ENCODE peak calls at places on chromosomes 6 and 20, in seven cellular contexts. N is glomerular endothelial cell; Z is activated T-helper 1 cell treated with anti-CD3 and anti-CD28 coated beads, Interleukin-12 subunit alpha, Interleukin-12 subunit beta, Interleukin-2, Interleukin-4 antibody, amounts not matched to agents 30 ng/mL and 10 ng/mL and 1 ng/mL, durations not matched to agents 14 hours and 24 hours and 36 hours; M is D341Med; K is Daoy; C is fibroblast of lung; U is PC-3. D is an unnamed sample.

GRCh38 chr6:36068012-36068392 is 40.4 kb downstream of the MAPK14 start:
- DNase-seq in N (no peak), Z (no peak), M (no peak), K (no peak), C (no peak), U (no peak), D (no peak)

GRCh38 chr6:125277838-125278237 is 23.9 kb downstream of the HDDC2 start:
- DNase-seq in N (no peak), Z (no peak), M (no peak), K (no peak), C (no peak), U (peak; percentile 12), D (no peak)

GRCh38 chr6:939526-940252 is 246.8 kb upstream of the EXOC2 start:
- DNase-seq in N (no peak), Z (no peak), M (no peak), K (peak; percentile 40), C (peak; percentile 9), U (no peak), D (no peak)

GRCh38 chr20:17227669-17228623 is 1.1 kb downstream of the PCSK2 start:
- DNase-seq in N (no peak), Z (no peak), M (peak; percentile 18), K (no peak), C (no peak), U (no peak), D (no peak)

GRCh38 chr6:138088307-138088744 is 18.9 kb downstream of the PERP start:
- DNase-seq in N (no peak), Z (no peak), M (no peak), K (peak; percentile 76), C (peak; percentile 91), U (peak; percentile 87), D (no peak)

GRCh38 chr20:43853174-43853803 is 61.4 kb upstream of the TOX2 start:
- DNase-seq in N (no peak), Z (no peak), M (no peak), K (no peak), C (peak; percentile 46), U (peak; percentile 42), D (no peak)

GRCh38 chr6:114390176-114390575 is 47.4 kb upstream of the HS3ST5 start:
- DNase-seq in N (no peak), Z (no peak), M (no peak), K (peak; percentile 2), C (no peak), U (peak; percentile 52), D (no peak)

GRCh38 chr20:41173791-41174341 is 36.5 kb downstream of the PLCG1 start:
- DNase-seq in N (no peak), Z (no peak), M (no peak), K (no peak), C (no peak), U (no peak), D (no peak)

GRCh38 chr6:113172531-113172966 is 684.6 kb upstream of the MARCKS start:
- DNase-seq in N (no peak), Z (no peak), M (no peak), K (peak; percentile 23), C (peak; percentile 24), U (no peak), D (no peak)

GRCh38 chr20:14512856-14513255 is 175.4 kb upstream of the FLRT3 start:
- DNase-seq in N (no peak), Z (no peak), M (no peak), K (no peak), C (peak; percentile 9), U (peak; percentile 23), D (no peak)

GRCh38 chr20:58981564-58982364 is 708 bp downstream of the NELFCD start:
- DNase-seq in N (no peak), Z (no peak), M (no peak), K (no peak), C (peak; percentile 20), U (peak; percentile 36), D (no peak)

GRCh38 chr20:1330075-1330830 is 1.3 kb upstream of the SDCBP2 start:
- DNase-seq in N (no peak), Z (peak; percentile 34), M (no peak), K (no peak), C (no peak), U (peak; percentile 53), D (no peak)

GRCh38 chr6:119647309-119647708 is 297.7 kb upstream of the MAN1A1 start:
- DNase-seq in N (no peak), Z (no peak), M (no peak), K (no peak), C (no peak), U (no peak), D (no peak)

GRCh38 chr6:149273318-149273717 is 44.2 kb upstream of the TAB2 start:
- DNase-seq in N (no peak), Z (no peak), M (no peak), K (no peak), C (no peak), U (no peak), D (no peak)

GRCh38 chr6:54810182-54810581 is 36.4 kb upstream of the FAM83B start:
- DNase-seq in N (no peak), Z (no peak), M (no peak), K (no peak), C (peak; percentile 42), U (no peak), D (no peak)

GRCh38 chr20:44979090-44979621 is 12.8 kb downstream of the STK4 start:
- DNase-seq in N (no peak), Z (peak; percentile 67), M (no peak), K (peak; percentile 21), C (peak; percentile 24), U (peak; percentile 35), D (peak; percentile 73)

GRCh38 chr6:133740784-133741183 is 148.1 kb upstream of the TCF21 start:
- DNase-seq in N (no peak), Z (no peak), M (no peak), K (no peak), C (no peak), U (no peak), D (no peak)

GRCh38 chr6:136980070-136980469 is 58.0 kb downstream of the SLC35D3 start:
- DNase-seq in N (no peak), Z (no peak), M (no peak), K (no peak), C (no peak), U (no peak), D (no peak)

GRCh38 chr6:143953922-143954321 is 54.1 kb downstream of the PLAGL1 start:
- DNase-seq in N (no peak), Z (no peak), M (no peak), K (no peak), C (no peak), U (no peak), D (no peak)

GRCh38 chr20:2701671-2702081 is 9.1 kb downstream of the EBF4 start:
- DNase-seq in N (no peak), Z (no peak), M (no peak), K (no peak), C (no peak), U (no peak), D (no peak)

GRCh38 chr20:38146628-38147027 is 18.4 kb downstream of the TGM2 start:
- DNase-seq in N (no peak), Z (no peak), M (no peak), K (no peak), C (no peak), U (no peak), D (no peak)

GRCh38 chr6:18465410-18466154 is 78.4 kb downstream of the RNF144B start:
- DNase-seq in N (no peak), Z (no peak), M (no peak), K (no peak), C (no peak), U (no peak), D (no peak)

GRCh38 chr6:133546098-133546497 is 304.9 kb downstream of the EYA4 start:
- DNase-seq in N (no peak), Z (no peak), M (no peak), K (no peak), C (peak; percentile 87), U (no peak), D (no peak)

GRCh38 chr20:51365670-51366069 is 176.8 kb downstream of the NFATC2 start:
- DNase-seq in N (no peak), Z (no peak), M (no peak), K (peak; percentile 93), C (peak; percentile 86), U (peak; percentile 84), D (no peak)